ENCODE peak calls at places on chromosomes 7 and 10, in nine cellular contexts. W is heart left ventricle, D is heart right ventricle, X is foreskin fibroblast, R is IMR-90, H is gastrocnemius medialis, U is GM13976, S is neural crest cell, N is adrenal gland. B is an unnamed sample.

GRCh38 chr7:87570178-87570577 is 30.5 kb downstream of the ABCB1 start:
- DNase-seq in W (no peak), D (no peak), X (peak), R (peak), H (no peak), U (no peak), S (no peak), N (no peak), B (no peak)

GRCh38 chr7:47610506-47611044 is 28.7 kb upstream of the TNS3 start:
- DNase-seq in W (no peak), D (no peak), X (peak), R (peak), H (no peak), U (no peak), S (no peak), N (no peak), B (no peak)

GRCh38 chr7:133602291-133602690 is 349.4 kb downstream of the EXOC4 start:
- DNase-seq in W (no peak), D (no peak), X (peak), R (peak), H (no peak), U (no peak), S (no peak), N (no peak), B (no peak)

GRCh38 chr7:47254081-47255006 is 327.6 kb downstream of the TNS3 start:
- DNase-seq in W (peak), D (peak), X (peak), R (peak), H (peak), U (peak), S (peak), N (peak), B (no peak)

GRCh38 chr10:121077331-121077730 is 226.2 kb downstream of the WDR11 start:
- DNase-seq in W (no peak), D (no peak), X (no peak), R (no peak), H (peak), U (no peak), S (no peak), N (no peak), B (no peak)

GRCh38 chr10:24826022-24826421 is 102.3 kb upstream of the ARHGAP21 start:
- DNase-seq in W (no peak), D (no peak), X (peak), R (peak), H (no peak), U (no peak), S (no peak), N (no peak), B (no peak)

GRCh38 chr7:17617380-17617779 is 318.9 kb downstream of the AHR start:
- DNase-seq in W (no peak), D (no peak), X (no peak), R (no peak), H (no peak), U (no peak), S (no peak), N (no peak), B (no peak)

GRCh38 chr7:104550362-104550761 is 222.0 kb downstream of the LHFPL3 start:
- DNase-seq in W (no peak), D (no peak), X (peak), R (no peak), H (no peak), U (no peak), S (no peak), N (peak), B (no peak)

GRCh38 chr10:31961675-31962074 is 33.0 kb upstream of the ARHGAP12 start:
- DNase-seq in W (no peak), D (no peak), X (peak), R (peak), H (no peak), U (peak), S (no peak), N (no peak), B (no peak)

GRCh38 chr7:138663741-138664710 is 37.1 kb downstream of the SVOPL start:
- DNase-seq in W (no peak), D (no peak), X (peak), R (no peak), H (no peak), U (no peak), S (peak), N (no peak), B (no peak)

GRCh38 chr7:120842131-120842621 is 15.8 kb downstream of the TSPAN12 start:
- DNase-seq in W (no peak), D (no peak), X (peak), R (no peak), H (no peak), U (no peak), S (no peak), N (no peak), B (no peak)

GRCh38 chr7:50805425-50806130 is 22.9 kb upstream of the GRB10 start:
- DNase-seq in W (no peak), D (no peak), X (no peak), R (no peak), H (no peak), U (no peak), S (no peak), N (no peak), B (no peak)

GRCh38 chr7:97851725-97852124 is 20.5 kb downstream of the ASNS start:
- DNase-seq in W (no peak), D (peak), X (peak), R (peak), H (peak), U (no peak), S (no peak), N (no peak), B (no peak)

GRCh38 chr7:16078076-16078952 is 343.0 kb downstream of the CRPPA start:
- DNase-seq in W (no peak), D (peak), X (peak), R (peak), H (no peak), U (peak), S (peak), N (peak), B (no peak)

GRCh38 chr7:1906988-1907745 is 237.1 kb downstream of the ELFN1 start:
- DNase-seq in W (no peak), D (no peak), X (no peak), R (no peak), H (no peak), U (no peak), S (no peak), N (no peak), B (no peak)

GRCh38 chr10:103442031-103442461 is 10.1 kb downstream of the CALHM2 start:
- DNase-seq in W (peak), D (peak), X (no peak), R (peak), H (peak), U (no peak), S (no peak), N (peak), B (no peak)

GRCh38 chr7:137658194-137658900 is 188.4 kb downstream of the DGKI start:
- DNase-seq in W (no peak), D (peak), X (no peak), R (no peak), H (no peak), U (no peak), S (no peak), N (no peak), B (no peak)

GRCh38 chr7:122219253-122219865 is 75.3 kb upstream of the AASS start:
- DNase-seq in W (no peak), D (no peak), X (peak), R (peak), H (no peak), U (no peak), S (peak), N (no peak), B (no peak)

GRCh38 chr10:60093317-60093716 is 187.0 kb upstream of the CCDC6 start:
- DNase-seq in W (no peak), D (no peak), X (no peak), R (no peak), H (no peak), U (no peak), S (no peak), N (no peak), B (no peak)

GRCh38 chr7:124764847-124765400 is 668 bp downstream of the GPR37 start:
- DNase-seq in W (no peak), D (no peak), X (peak), R (peak), H (no peak), U (peak), S (peak), N (no peak), B (no peak)

GRCh38 chr7:142776206-142776844 is 5.6 kb downstream of the PRSS2 start:
- DNase-seq in W (no peak), D (no peak), X (peak), R (peak), H (no peak), U (no peak), S (no peak), N (no peak), B (no peak)

GRCh38 chr7:100744605-100745004 is 11.2 kb downstream of the ZAN start:
- DNase-seq in W (no peak), D (no peak), X (no peak), R (no peak), H (no peak), U (no peak), S (no peak), N (no peak), B (no peak)

GRCh38 chr7:131061818-131062217 is 265.9 kb upstream of the MKLN1 start:
- DNase-seq in W (no peak), D (no peak), X (no peak), R (no peak), H (no peak), U (no peak), S (no peak), N (no peak), B (no peak)

GRCh38 chr10:76991571-76991970 is 646.0 kb downstream of the KCNMA1 start:
- DNase-seq in W (no peak), D (no peak), X (no peak), R (no peak), H (no peak), U (no peak), S (no peak), N (no peak), B (no peak)

GRCh38 chr7:143416565-143417149 is 8.0 kb upstream of the EPHA1 start:
- DNase-seq in W (no peak), D (no peak), X (peak), R (peak), H (no peak), U (peak), S (no peak), N (no peak), B (no peak)

GRCh38 chr10:29839826-29840515 is 205.2 kb upstream of the SVIL start:
- DNase-seq in W (no peak), D (no peak), X (no peak), R (no peak), H (no peak), U (no peak), S (no peak), N (no peak), B (peak)

DNA sequence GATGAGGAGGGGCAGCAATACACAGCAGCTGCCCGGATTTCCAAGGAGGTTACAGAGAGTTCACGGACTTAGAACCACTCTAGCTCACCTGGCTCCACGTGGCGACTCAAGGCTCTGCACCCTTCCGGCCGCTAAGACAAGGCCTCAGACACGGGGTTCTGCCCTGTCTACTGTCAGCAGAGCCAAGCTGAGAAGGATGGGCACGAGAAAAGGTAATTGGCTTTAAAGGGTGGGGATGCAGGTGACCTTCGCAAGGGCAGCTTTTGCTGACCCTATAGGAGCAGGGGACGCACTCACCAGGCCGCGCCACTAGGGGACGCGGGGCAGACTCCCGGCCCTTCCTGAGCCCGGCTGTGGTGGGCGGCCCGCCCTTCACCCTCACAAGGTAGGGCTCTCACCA is 152.4 kb downstream of the KIF20B start:
- DNase-seq in W (no peak), D (no peak), X (no peak), R (no peak), H (no peak), U (no peak), S (peak), N (no peak), B (no peak)
- TF ChIP-seq CTCF in W (peak), D (no peak), X (no peak), R (no peak), H (no peak), U (no peak), S (peak), N (no peak), B (no peak)

GRCh38 chr7:44898059-44898458 is 12.7 kb upstream of the PURB start:
- DNase-seq in W (no peak), D (no peak), X (no peak), R (no peak), H (no peak), U (no peak), S (no peak), N (no peak), B (no peak)
- TF ChIP-seq CTCF in W (no peak), D (no peak), X (no peak), R (no peak), H (no peak), U (no peak), S (no peak), N (no peak), B (no peak)

DNA sequence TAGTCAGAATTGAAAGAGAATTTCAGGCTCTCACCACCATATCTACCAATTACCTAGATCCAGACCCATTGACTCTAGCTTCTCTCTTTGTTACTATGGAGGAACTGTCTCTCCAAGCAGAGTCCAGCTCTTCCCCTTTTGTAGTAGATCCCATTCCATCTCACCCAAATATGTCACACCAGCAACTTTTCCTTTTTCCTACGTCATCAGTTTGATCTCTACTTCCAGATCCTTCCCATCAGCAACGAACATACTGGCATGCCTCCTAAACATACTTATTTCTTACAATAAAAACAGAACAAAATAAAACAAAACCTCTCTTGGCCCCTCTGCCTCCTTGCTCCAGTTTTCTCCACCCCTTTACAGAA is 5.9 kb upstream of the CALU start:
- DNase-seq in W (no peak), D (no peak), X (no peak), R (no peak), H (no peak), U (no peak), S (no peak), N (no peak), B (no peak)
- TF ChIP-seq CTCF in W (no peak), D (no peak), X (no peak), R (no peak), H (no peak), U (no peak), S (no peak), N (no peak), B (no peak)

GRCh38 chr7:156820445-156821063 is 72.4 kb downstream of the LMBR1 start:
- DNase-seq in W (no peak), D (no peak), X (no peak), R (no peak), H (no peak), U (no peak), S (no peak), N (no peak), B (no peak)
- TF ChIP-seq CTCF in W (no peak), D (no peak), X (no peak), R (peak), H (no peak), U (no peak), S (peak), N (no peak), B (no peak)

GRCh38 chr10:79052311-79053080 is 16.3 kb upstream of the ZMIZ1 start:
- DNase-seq in W (no peak), D (no peak), X (peak), R (no peak), H (no peak), U (no peak), S (no peak), N (no peak), B (peak)
- TF ChIP-seq CTCF in W (no peak), D (no peak), X (no peak), R (peak), H (no peak), U (no peak), S (peak), N (peak), B (no peak)

GRCh38 chr10:113980408-113981087 is 63.1 kb upstream of the ADRB1 start:
- DNase-seq in W (no peak), D (no peak), X (peak), R (no peak), H (no peak), U (no peak), S (no peak), N (no peak), B (no peak)
- TF ChIP-seq CTCF in W (peak), D (peak), X (peak), R (no peak), H (no peak), U (no peak), S (peak), N (peak), B (peak)

DNA sequence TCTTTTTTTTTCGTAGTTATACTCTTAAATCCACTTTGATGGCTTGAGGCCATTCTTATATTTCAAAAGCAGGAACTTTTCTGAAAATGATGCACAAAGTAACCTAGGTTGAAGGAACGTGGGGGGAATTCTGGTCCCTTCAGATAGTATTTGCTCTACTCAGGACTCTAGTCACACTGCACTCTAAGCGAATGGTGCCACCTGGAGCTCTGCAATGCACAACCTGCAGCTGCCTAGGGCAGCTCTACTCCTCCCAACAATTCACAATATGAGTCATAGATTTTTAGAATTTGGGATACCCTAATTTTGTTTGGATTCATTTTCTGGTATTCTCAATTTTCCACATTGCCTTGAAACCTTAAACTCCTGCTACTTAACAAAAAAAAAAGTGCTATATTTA is 17.3 kb downstream of the SYPL1 start:
- DNase-seq in W (no peak), D (no peak), X (no peak), R (no peak), H (no peak), U (no peak), S (no peak), N (no peak), B (no peak)
- TF ChIP-seq CTCF in W (no peak), D (no peak), X (no peak), R (no peak), H (no peak), U (no peak), S (no peak), N (no peak), B (peak)